ENCODE peak calls at places on chromosomes 7 and 10, in eight cellular contexts. Q is glutamatergic neuron; E is head of caudate nucleus; C is CD8-positive, alpha-beta memory T cell; O is A549; H is NCI-H460; T is colonic mucosa; M is NCI-H1417. U is an unnamed sample.

GRCh38 chr10:32050145-32050544 is 6.1 kb downstream of the KIF5B start:
- DNase-seq in Q (no peak), E (no peak), C (no peak), O (no peak), H (no peak), T (no peak), M (no peak), U (no peak)

GRCh38 chr7:47953822-47954221 is 5.6 kb upstream of the PKD1L1 start:
- DNase-seq in Q (no peak), E (no peak), C (no peak), O (no peak), H (no peak), T (no peak), M (no peak), U (no peak)

GRCh38 chr10:29160110-29160669 is 128.7 kb upstream of the LYZL1 start:
- DNase-seq in Q (no peak), E (no peak), C (no peak), O (peak), H (peak), T (no peak), M (no peak), U (no peak)

GRCh38 chr10:69179089-69179742 is 818 bp upstream of the SUPV3L1 start:
- DNase-seq in Q (no peak), E (peak), C (peak), O (peak), H (no peak), T (peak), M (no peak), U (peak)

GRCh38 chr7:155355745-155356144 is 58.1 kb downstream of the INSIG1 start:
- DNase-seq in Q (peak), E (no peak), C (no peak), O (no peak), H (no peak), T (no peak), M (no peak), U (no peak)

GRCh38 chr10:593016-593415 is 96.5 kb downstream of the DIP2C start:
- DNase-seq in Q (no peak), E (no peak), C (no peak), O (no peak), H (no peak), T (no peak), M (no peak), U (no peak)

GRCh38 chr10:91564026-91564425 is 68.8 kb downstream of the PPP1R3C start:
- DNase-seq in Q (no peak), E (no peak), C (no peak), O (no peak), H (no peak), T (no peak), M (no peak), U (no peak)

GRCh38 chr10:19654576-19654975 is 161.7 kb upstream of the PLXDC2 start:
- DNase-seq in Q (no peak), E (no peak), C (no peak), O (no peak), H (no peak), T (no peak), M (no peak), U (no peak)

GRCh38 chr7:99975782-99976521 is at the start of gene AZGP1:
- DNase-seq in Q (no peak), E (peak), C (no peak), O (no peak), H (no peak), T (no peak), M (no peak), U (no peak)

GRCh38 chr10:98423691-98424120 is 8.7 kb upstream of the PYROXD2 start:
- DNase-seq in Q (peak), E (no peak), C (no peak), O (no peak), H (no peak), T (no peak), M (no peak), U (no peak)

GRCh38 chr10:72243822-72244437 is 27.9 kb upstream of the ASCC1 start:
- DNase-seq in Q (no peak), E (no peak), C (no peak), O (peak), H (peak), T (peak), M (no peak), U (no peak)

GRCh38 chr7:110835209-110835608 is 255.7 kb upstream of the LRRN3 start:
- DNase-seq in Q (no peak), E (no peak), C (no peak), O (no peak), H (no peak), T (peak), M (peak), U (no peak)

GRCh38 chr10:83666762-83667161 is 472.5 kb upstream of the GHITM start:
- DNase-seq in Q (no peak), E (no peak), C (no peak), O (no peak), H (no peak), T (no peak), M (no peak), U (no peak)

GRCh38 chr7:138865843-138866242 is 67.8 kb upstream of the ATP6V0A4 start:
- DNase-seq in Q (no peak), E (no peak), C (peak), O (no peak), H (no peak), T (no peak), M (no peak), U (peak)

GRCh38 chr7:94580601-94581000 is 71.0 kb downstream of the CASD1 start:
- DNase-seq in Q (no peak), E (no peak), C (no peak), O (peak), H (no peak), T (no peak), M (no peak), U (no peak)

GRCh38 chr10:129365767-129366400 is 101.2 kb upstream of the MGMT start:
- DNase-seq in Q (peak), E (no peak), C (no peak), O (no peak), H (no peak), T (no peak), M (no peak), U (no peak)

GRCh38 chr7:79504607-79505389 is 51.3 kb upstream of the MAGI2 start:
- DNase-seq in Q (no peak), E (no peak), C (no peak), O (no peak), H (no peak), T (no peak), M (no peak), U (no peak)

GRCh38 chr10:32650246-32650655 is 204.3 kb downstream of the CCDC7 start:
- DNase-seq in Q (no peak), E (no peak), C (peak), O (no peak), H (no peak), T (no peak), M (no peak), U (peak)

GRCh38 chr10:133213641-133214467 is 16.2 kb upstream of the UTF1 start:
- DNase-seq in Q (no peak), E (no peak), C (no peak), O (no peak), H (no peak), T (no peak), M (no peak), U (no peak)

GRCh38 chr10:79581044-79581443 is 20.8 kb upstream of the SFTPA2 start:
- DNase-seq in Q (no peak), E (no peak), C (no peak), O (no peak), H (no peak), T (no peak), M (no peak), U (no peak)

U was measured in effector memory CD8-positive, alpha-beta T cell.